ENCODE peak calls at places on chromosomes 7 and 10, in five cellular contexts. J, W, L, H and F are unnamed samples.

GRCh38 chr10:43997330-43997729 is 348.6 kb upstream of the ZNF32 start:
- DNase-seq in L (peak; percentile 50), W (no peak), H (no peak), J (no peak), F (no peak)

GRCh38 chr10:30820282-30820991 is 190.9 kb upstream of the LYZL2 start:
- DNase-seq in J (peak; percentile 88), H (no peak), L (no peak), W (no peak), F (peak; percentile 90)

GRCh38 chr10:75018233-75018632 is 93.2 kb upstream of the SAMD8 start:
- DNase-seq in H (no peak), W (no peak), L (no peak), J (no peak), F (no peak)

GRCh38 chr10:92240289-92241157 is 50.4 kb downstream of the CPEB3 start:
- DNase-seq in J (peak; percentile 55), H (peak; percentile 55), W (peak; percentile 70), L (peak; percentile 46), F (peak; percentile 71)

GRCh38 chr7:77806425-77806824 is 7.9 kb downstream of the PHTF2 start:
- DNase-seq in L (no peak), W (no peak), J (no peak), H (no peak), F (no peak)

GRCh38 chr7:154832557-154833138 is 170.3 kb downstream of the PAXIP1 start:
- DNase-seq in W (peak; percentile 49), H (no peak), J (no peak), L (no peak), F (no peak)

GRCh38 chr10:110129490-110129889 is 77.9 kb upstream of the MXI1 start:
- DNase-seq in W (no peak), J (no peak), L (no peak), H (no peak), F (no peak)

GRCh38 chr10:12586724-12587123 is 237.4 kb downstream of the CAMK1D start:
- DNase-seq in J (no peak), L (no peak), W (no peak), H (no peak), F (no peak)

GRCh38 chr10:68212721-68213352 is 19.1 kb downstream of the ATOH7 start:
- DNase-seq in J (peak; percentile 45), W (no peak), H (no peak), L (no peak), F (peak; percentile 41)

GRCh38 chr10:129259128-129259527 is 207.9 kb upstream of the MGMT start:
- DNase-seq in H (no peak), L (no peak), W (no peak), J (no peak), F (no peak)

GRCh38 chr7:141941075-141941474 is 5.7 kb downstream of the CLEC5A start:
- DNase-seq in J (no peak), H (no peak), W (no peak), L (no peak), F (no peak)

GRCh38 chr10:104521901-104522827 is 118.9 kb upstream of the SORCS3 start:
- DNase-seq in J (no peak), H (no peak), W (no peak), L (no peak), F (no peak)

GRCh38 chr7:45181991-45182855 is 24.6 kb downstream of the RAMP3 start:
- DNase-seq in H (peak; percentile 6), W (no peak), L (no peak), J (no peak), F (no peak)

GRCh38 chr7:130909161-130909836 is 175.3 kb upstream of the KLF14 start:
- DNase-seq in L (peak; percentile 21), W (no peak), J (no peak), H (no peak), F (no peak)

GRCh38 chr10:23359692-23360380 is 15.2 kb upstream of the C10orf67 start:
- DNase-seq in J (no peak), H (no peak), L (no peak), W (no peak), F (no peak)

GRCh38 chr10:60735244-60735643 is 43.0 kb upstream of the CDK1 start:
- DNase-seq in L (no peak), H (no peak), J (no peak), W (no peak), F (no peak)

DNA sequence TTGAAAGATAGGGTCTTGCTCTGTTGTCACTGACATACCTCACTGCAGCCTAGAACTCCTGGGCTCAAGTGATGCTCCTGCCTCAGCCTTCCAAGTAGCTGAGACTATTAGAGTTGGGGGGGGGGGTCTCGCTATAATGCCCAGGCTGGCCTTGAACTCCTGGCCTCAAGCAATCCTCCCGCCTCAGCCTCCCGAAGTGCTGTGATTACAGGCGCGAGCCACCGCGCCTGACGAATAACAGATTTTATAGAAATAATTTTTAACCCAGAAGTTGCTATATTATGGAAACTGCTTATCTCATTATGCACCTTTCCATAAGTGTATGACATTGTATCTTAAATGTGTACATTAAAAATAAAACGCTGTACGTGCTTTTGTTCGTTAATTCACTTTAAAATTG is 846 bp downstream of the ANKRD26 start:
- DNase-seq in H (no peak), W (no peak), L (no peak), J (no peak), F (no peak)
- H3K4me3 ChIP-seq in H (peak overlapping the region; percentile 80), W (peak overlapping the region; percentile 68), L (peak overlapping the region; percentile 47), J (peak overlapping the region; percentile 85), F (peak overlapping the region; percentile 85)

GRCh38 chr7:48617508-48617907 is 306.8 kb upstream of the CDC14C start:
- DNase-seq in J (no peak), L (no peak), W (no peak), H (no peak), F (no peak)

GRCh38 chr7:48611993-48612392 is 312.4 kb upstream of the CDC14C start:
- DNase-seq in J (no peak), L (no peak), H (no peak), W (no peak), F (peak; percentile 22)

DNA sequence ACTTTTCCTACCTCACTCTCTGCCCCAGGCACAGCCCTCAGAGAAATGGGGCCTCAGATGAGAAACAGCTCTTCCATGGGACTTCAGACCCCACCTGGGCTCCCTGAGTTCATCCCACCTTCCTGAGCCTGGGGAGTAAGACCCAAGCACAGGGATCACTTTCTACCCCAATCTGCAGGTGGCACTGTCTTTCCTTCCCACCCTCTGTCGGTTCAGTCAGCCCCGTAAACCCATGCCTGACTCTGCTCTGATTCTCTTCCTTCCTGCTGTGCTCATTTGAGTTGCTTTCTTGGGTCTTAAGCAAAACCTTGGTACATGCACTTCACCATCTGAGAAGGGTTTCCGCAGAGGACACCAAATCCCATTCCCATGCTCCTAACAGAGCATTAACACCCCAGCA is 306.4 kb upstream of the CDC14C start:
- DNase-seq in L (no peak), H (no peak), W (no peak), J (no peak), F (no peak)
- TF ChIP-seq CTCF in L (no peak), H (no peak), W (no peak), J (no peak), F (no peak)

DNA sequence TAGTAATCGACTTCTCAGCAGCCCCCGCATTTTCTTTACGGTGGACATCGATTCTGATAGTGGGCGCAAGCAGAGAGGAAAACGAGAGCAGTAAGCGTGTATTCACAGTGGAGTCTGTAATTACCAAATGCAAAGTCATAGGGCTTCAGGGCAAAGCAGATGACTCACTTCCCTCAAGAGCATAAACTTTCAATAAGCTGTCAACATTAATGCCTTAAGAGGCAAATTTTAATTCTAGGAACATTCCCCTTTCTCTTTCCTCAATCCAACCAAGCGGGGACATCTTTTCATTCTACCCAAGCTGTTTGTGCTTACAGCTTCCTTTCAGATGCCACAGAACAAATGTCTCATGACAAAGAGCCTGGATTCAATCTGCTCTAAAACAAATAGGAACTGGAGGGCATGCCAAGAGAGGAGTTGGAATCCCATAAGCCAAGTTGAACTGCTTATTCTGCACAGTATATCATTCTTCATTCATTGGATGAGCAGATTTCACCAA is 48.6 kb downstream of the MALSU1 start:
- DNase-seq in L (no peak), W (no peak), J (peak; percentile 81), H (no peak), F (peak; percentile 86)
- H3K4me3 ChIP-seq in L (no peak overlapping the region), W (no peak overlapping the region), J (no peak overlapping the region), H (no peak overlapping the region), F (peak overlapping the region; percentile 30)

GRCh38 chr10:42997151-42997848 is 79.6 kb upstream of the RET start:
- DNase-seq in W (no peak), H (no peak), L (no peak), J (no peak), F (no peak)
- TF ChIP-seq CTCF in W (no peak), H (no peak), L (no peak), J (no peak), F (no peak)